ENCODE peak calls at places on chromosomes 16 and 17, in nine cellular contexts. T is hepatocyte; J is psoas muscle; K is transverse colon; H is RWPE2; E is A549; Q is tibial nerve; P is naive thymus-derived CD4-positive, alpha-beta T cell; M is GM23248. F is an unnamed sample.
A peak's percentile ranks its signal among the peaks of the same experiment; 100 is the strongest.

GRCh38 chr17:5035356-5035755 is at the start of gene SLC52A1:
- DNase-seq in T (no peak), J (no peak), K (peak; percentile 48), H (no peak), E (peak; percentile 47), Q (no peak), P (no peak), M (peak; percentile 24), F (no peak)

GRCh38 chr17:34579017-34579946 is at the start of gene TMEM132E:
- DNase-seq in T (peak; percentile 68), J (peak; percentile 23), K (peak; percentile 13), H (no peak), E (peak; percentile 13), Q (no peak), P (peak; percentile 27), M (peak; percentile 51), F (no peak)

GRCh38 chr16:70254095-70254964 is 2.6 kb upstream of the EXOSC6 start:
- DNase-seq in T (no peak), J (no peak), K (no peak), H (no peak), E (no peak), Q (no peak), P (no peak), M (no peak), F (no peak)

GRCh38 chr16:610513-611381 is 20.0 kb upstream of the WFIKKN1 start:
- DNase-seq in T (peak; percentile 64), J (peak; percentile 75), K (peak; percentile 68), H (no peak), E (no peak), Q (no peak), P (peak; percentile 49), M (peak; percentile 52), F (no peak)

GRCh38 chr17:72071330-72071729 is 49.5 kb upstream of the SOX9 start:
- DNase-seq in T (no peak), J (no peak), K (no peak), H (no peak), E (no peak), Q (no peak), P (no peak), M (no peak), F (no peak)

GRCh38 chr16:1772908-1773702 is at the start of gene MRPS34:
- DNase-seq in T (peak; percentile 93), J (peak; percentile 87), K (peak; percentile 87), H (no peak), E (peak; percentile 93), Q (peak; percentile 63), P (peak; percentile 88), M (peak; percentile 94), F (peak; percentile 42)

GRCh38 chr16:5032748-5033167 is 977 bp downstream of the NAGPA start:
- DNase-seq in T (peak; percentile 51), J (no peak), K (peak; percentile 14), H (no peak), E (no peak), Q (no peak), P (no peak), M (peak; percentile 36), F (no peak)

GRCh38 chr17:10857976-10858375 is 20.1 kb upstream of the PIRT start:
- DNase-seq in T (no peak), J (no peak), K (no peak), H (no peak), E (no peak), Q (no peak), P (no peak), M (no peak), F (no peak)

GRCh38 chr17:17913695-17914332 is 58.4 kb downstream of the TOM1L2 start:
- DNase-seq in T (peak; percentile 91), J (peak; percentile 79), K (peak; percentile 88), H (peak; percentile 95), E (peak; percentile 88), Q (no peak), P (peak; percentile 29), M (peak; percentile 92), F (peak; percentile 73)

GRCh38 chr17:73510981-73511442 is 133.2 kb downstream of the SDK2 start:
- DNase-seq in T (no peak), J (no peak), K (no peak), H (no peak), E (no peak), Q (no peak), P (no peak), M (no peak), F (no peak)

GRCh38 chr16:70470927-70471341 is 16.5 kb downstream of the FCSK start:
- DNase-seq in T (peak; percentile 60), J (peak; percentile 46), K (peak; percentile 26), H (no peak), E (peak; percentile 65), Q (no peak), P (no peak), M (peak; percentile 28), F (no peak)

GRCh38 chr17:63276821-63277220 is 169.3 kb downstream of the CYB561 start:
- DNase-seq in T (no peak), J (no peak), K (no peak), H (no peak), E (no peak), Q (no peak), P (no peak), M (no peak), F (no peak)

GRCh38 chr17:79954281-79955166 is 81.1 kb downstream of the TBC1D16 start:
- DNase-seq in T (no peak), J (no peak), K (no peak), H (peak; percentile 51), E (no peak), Q (no peak), P (no peak), M (no peak), F (no peak)

GRCh38 chr16:11632455-11632921 is 35.8 kb upstream of the SNN start:
- DNase-seq in T (peak; percentile 81), J (no peak), K (peak; percentile 35), H (no peak), E (no peak), Q (peak; percentile 59), P (no peak), M (peak; percentile 93), F (peak; percentile 85)
- H3K4me3 ChIP-seq in T (no peak overlapping the region), J (no peak overlapping the region), K (no peak overlapping the region), H (no peak overlapping the region), E (no peak overlapping the region), Q (peak overlapping the region; percentile 14), P (no peak overlapping the region), M (peak overlapping the region; percentile 4), F (no peak overlapping the region)

GRCh38 chr17:77066165-77066564 is 74.6 kb upstream of the SEC14L1 start:
- DNase-seq in T (no peak), J (no peak), K (no peak), H (no peak), E (no peak), Q (no peak), P (no peak), M (no peak), F (no peak)

GRCh38 chr17:77061711-77062110 is 79.1 kb upstream of the SEC14L1 start:
- DNase-seq in T (no peak), J (no peak), K (no peak), H (no peak), E (no peak), Q (no peak), P (no peak), M (no peak), F (no peak)

GRCh38 chr17:77068915-77069314 is 71.9 kb upstream of the SEC14L1 start:
- DNase-seq in T (no peak), J (no peak), K (no peak), H (peak; percentile 79), E (no peak), Q (no peak), P (no peak), M (peak; percentile 14), F (no peak)

GRCh38 chr17:77064608-77065007 is 76.2 kb upstream of the SEC14L1 start:
- DNase-seq in T (no peak), J (no peak), K (no peak), H (no peak), E (no peak), Q (no peak), P (no peak), M (no peak), F (no peak)
- H3K27ac ChIP-seq in T (no peak overlapping the region), J (no peak overlapping the region), K (no peak overlapping the region), H (no peak overlapping the region), E (no peak overlapping the region), Q (no peak overlapping the region), P (no peak overlapping the region), M (no peak overlapping the region), F (no peak overlapping the region)

DNA sequence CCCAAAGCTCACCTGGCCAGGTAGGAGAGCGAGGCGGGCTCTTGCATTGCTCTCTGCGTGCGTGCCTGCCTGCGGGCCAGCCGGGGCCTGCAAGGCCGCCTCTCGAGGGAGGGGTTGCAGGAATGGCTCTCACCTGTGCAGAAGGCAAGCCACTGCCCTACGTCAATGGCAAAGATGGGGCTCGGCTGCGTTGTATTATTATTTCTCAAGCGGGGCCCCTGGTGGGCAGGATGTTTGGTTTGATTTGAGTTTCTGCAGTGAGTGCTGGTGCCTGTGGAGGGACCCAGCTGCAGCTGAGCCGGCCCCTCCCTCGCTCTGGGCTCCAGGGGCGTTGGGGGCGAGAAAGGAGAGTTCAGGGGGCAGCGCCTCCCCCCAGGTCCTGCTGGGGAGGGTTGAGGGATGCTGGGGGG is 338.6 kb downstream of the SEC14L1 start:
- DNase-seq in T (no peak), J (no peak), K (no peak), H (no peak), E (no peak), Q (no peak), P (no peak), M (no peak), F (no peak)
- H3K4me3 ChIP-seq in T (no peak overlapping the region), J (no peak overlapping the region), K (no peak overlapping the region), H (no peak overlapping the region), E (no peak overlapping the region), Q (no peak overlapping the region), P (no peak overlapping the region), M (no peak overlapping the region), F (no peak overlapping the region)

GRCh38 chr17:7081341-7082062 is 1.5 kb upstream of the CLEC10A start:
- DNase-seq in T (no peak), J (no peak), K (no peak), H (no peak), E (no peak), Q (no peak), P (no peak), M (no peak), F (no peak)

GRCh38 chr17:7084058-7084457 is 4.0 kb upstream of the CLEC10A start:
- DNase-seq in T (no peak), J (no peak), K (no peak), H (no peak), E (no peak), Q (no peak), P (no peak), M (no peak), F (no peak)

GRCh38 chr17:7079581-7080444 is at the start of gene CLEC10A:
- DNase-seq in T (no peak), J (no peak), K (no peak), H (no peak), E (no peak), Q (no peak), P (no peak), M (no peak), F (no peak)

GRCh38 chr17:7080445-7081041 is 492 bp upstream of the CLEC10A start:
- DNase-seq in T (no peak), J (peak; percentile 78), K (no peak), H (no peak), E (no peak), Q (peak; percentile 21), P (no peak), M (no peak), F (no peak)

DNA sequence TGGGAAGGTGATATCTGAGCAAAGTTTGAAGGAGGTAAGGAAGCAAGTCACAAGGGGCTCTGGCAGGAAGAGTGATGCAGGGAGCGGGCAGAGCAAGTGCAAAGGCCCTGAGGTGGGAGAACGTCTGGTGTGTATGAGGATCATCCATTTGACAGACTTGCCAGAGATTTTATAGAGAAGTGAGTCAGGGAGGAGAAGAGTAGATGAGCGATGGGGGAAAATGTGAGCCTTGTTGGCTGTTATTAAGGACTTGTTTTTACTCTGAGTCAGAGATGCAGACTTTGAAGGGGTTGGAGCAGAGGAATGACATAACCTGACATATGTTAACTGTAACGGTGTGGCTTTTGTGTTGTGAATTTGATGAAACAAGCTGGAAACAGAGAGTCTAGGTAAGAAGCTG is 3.5 kb upstream of the CLEC10A start:
- DNase-seq in T (no peak), J (no peak), K (no peak), H (no peak), E (no peak), Q (no peak), P (no peak), M (peak; percentile 27), F (no peak)
- H3K27ac ChIP-seq in T (no peak overlapping the region), J (no peak overlapping the region), K (no peak overlapping the region), H (no peak overlapping the region), E (no peak overlapping the region), Q (no peak overlapping the region), P (no peak overlapping the region), M (no peak overlapping the region), F (no peak overlapping the region)